ENCODE peak calls at places on chromosomes 12 and 14, in eight cellular contexts. One of them, this sample, is unnamed.

GRCh38 chr12:25020621-25021243 is 71.8 kb upstream of the BCAT1 start:
- DNase-seq in stomach: no peak
- DNase-seq in HepG2: no peak
- DNase-seq in endothelial cell of umbilical vein: no peak
- DNase-seq in HCT116: no peak
- DNase-seq in K562: no peak
- DNase-seq in sigmoid colon: no peak
- DNase-seq in breast epithelium: no peak
- DNase-seq in this sample: no peak

GRCh38 chr14:33634631-33635030 is 316.2 kb downstream of the EGLN3 start:
- DNase-seq in HepG2: no peak
- DNase-seq in sigmoid colon: no peak
- DNase-seq in HCT116: no peak
- DNase-seq in stomach: no peak
- DNase-seq in endothelial cell of umbilical vein: no peak
- DNase-seq in breast epithelium: no peak
- DNase-seq in K562: no peak
- DNase-seq in this sample: no peak

GRCh38 chr14:58755026-58755929 is 117.5 kb downstream of the DACT1 start:
- DNase-seq in HCT116: no peak
- DNase-seq in sigmoid colon: no peak
- DNase-seq in stomach: no peak
- DNase-seq in HepG2: no peak
- DNase-seq in breast epithelium: no peak
- DNase-seq in endothelial cell of umbilical vein: no peak
- DNase-seq in K562: no peak
- DNase-seq in this sample: no peak

GRCh38 chr12:20527396-20528154 is 159.2 kb downstream of the PDE3A start:
- DNase-seq in breast epithelium: no peak
- DNase-seq in HCT116: no peak
- DNase-seq in stomach: no peak
- DNase-seq in HepG2: no peak
- DNase-seq in sigmoid colon: no peak
- DNase-seq in K562: no peak
- DNase-seq in endothelial cell of umbilical vein: no peak
- DNase-seq in this sample: no peak

GRCh38 chr14:64391113-64391725 is 3.1 kb downstream of the MTHFD1 start:
- DNase-seq in K562: peak; percentile 8
- DNase-seq in stomach: no peak
- DNase-seq in HepG2: no peak
- DNase-seq in HCT116: no peak
- DNase-seq in sigmoid colon: no peak
- DNase-seq in endothelial cell of umbilical vein: no peak
- DNase-seq in breast epithelium: no peak
- DNase-seq in this sample: no peak

GRCh38 chr12:59742831-59743230 is 147.0 kb downstream of the SLC16A7 start:
- DNase-seq in sigmoid colon: no peak
- DNase-seq in HepG2: no peak
- DNase-seq in endothelial cell of umbilical vein: no peak
- DNase-seq in stomach: no peak
- DNase-seq in K562: no peak
- DNase-seq in breast epithelium: no peak
- DNase-seq in HCT116: no peak
- DNase-seq in this sample: no peak

GRCh38 chr12:51852404-51853137 is 4.1 kb upstream of the FIGNL2 start:
- DNase-seq in endothelial cell of umbilical vein: no peak
- DNase-seq in HCT116: no peak
- DNase-seq in stomach: no peak
- DNase-seq in HepG2: no peak
- DNase-seq in K562: no peak
- DNase-seq in breast epithelium: no peak
- DNase-seq in sigmoid colon: no peak
- DNase-seq in this sample: no peak

GRCh38 chr12:10455766-10456165 is 2.6 kb upstream of the KLRC1 start:
- DNase-seq in endothelial cell of umbilical vein: no peak
- DNase-seq in HCT116: no peak
- DNase-seq in stomach: no peak
- DNase-seq in breast epithelium: no peak
- DNase-seq in K562: no peak
- DNase-seq in HepG2: no peak
- DNase-seq in sigmoid colon: no peak
- DNase-seq in this sample: no peak

GRCh38 chr14:66038214-66038977 is 447.8 kb upstream of the CCDC196 start:
- DNase-seq in endothelial cell of umbilical vein: no peak
- DNase-seq in breast epithelium: no peak
- DNase-seq in K562: no peak
- DNase-seq in HCT116: no peak
- DNase-seq in sigmoid colon: peak; percentile 62
- DNase-seq in stomach: no peak
- DNase-seq in HepG2: peak; percentile 3
- DNase-seq in this sample: no peak

GRCh38 chr12:75870878-75871277 is 160.7 kb downstream of the PHLDA1 start:
- DNase-seq in HCT116: no peak
- DNase-seq in K562: no peak
- DNase-seq in stomach: no peak
- DNase-seq in HepG2: no peak
- DNase-seq in sigmoid colon: no peak
- DNase-seq in endothelial cell of umbilical vein: no peak
- DNase-seq in breast epithelium: no peak
- DNase-seq in this sample: no peak

GRCh38 chr12:52018448-52019122 is 11.8 kb downstream of the TAMALIN start:
- DNase-seq in HepG2: no peak
- DNase-seq in K562: no peak
- DNase-seq in sigmoid colon: no peak
- DNase-seq in HCT116: no peak
- DNase-seq in endothelial cell of umbilical vein: no peak
- DNase-seq in stomach: no peak
- DNase-seq in breast epithelium: no peak
- DNase-seq in this sample: no peak

GRCh38 chr14:33545696-33546095 is 405.2 kb downstream of the EGLN3 start:
- DNase-seq in HCT116: no peak
- DNase-seq in breast epithelium: no peak
- DNase-seq in K562: no peak
- DNase-seq in endothelial cell of umbilical vein: no peak
- DNase-seq in HepG2: no peak
- DNase-seq in sigmoid colon: no peak
- DNase-seq in stomach: no peak
- DNase-seq in this sample: no peak

GRCh38 chr14:104680056-104680805 is 9.2 kb upstream of the INF2 start:
- DNase-seq in sigmoid colon: peak; percentile 79
- DNase-seq in HepG2: no peak
- DNase-seq in HCT116: no peak
- DNase-seq in K562: no peak
- DNase-seq in endothelial cell of umbilical vein: peak; percentile 67
- DNase-seq in breast epithelium: no peak
- DNase-seq in stomach: peak; percentile 77
- DNase-seq in this sample: no peak

GRCh38 chr14:95835331-95835730 is 41.3 kb upstream of the TUNAR start:
- DNase-seq in stomach: no peak
- DNase-seq in breast epithelium: no peak
- DNase-seq in HCT116: peak; percentile 12
- DNase-seq in endothelial cell of umbilical vein: peak; percentile 2
- DNase-seq in sigmoid colon: no peak
- DNase-seq in HepG2: peak; percentile 5
- DNase-seq in K562: no peak
- DNase-seq in this sample: no peak

GRCh38 chr14:68295316-68295816 is 475.8 kb downstream of the RAD51B start:
- DNase-seq in endothelial cell of umbilical vein: no peak
- DNase-seq in sigmoid colon: no peak
- DNase-seq in HepG2: peak; percentile 98
- DNase-seq in stomach: no peak
- DNase-seq in breast epithelium: no peak
- DNase-seq in K562: peak; percentile 94
- DNase-seq in HCT116: peak; percentile 15
- DNase-seq in this sample: no peak

GRCh38 chr14:78606111-78606510 is 435.9 kb downstream of the NRXN3 start:
- DNase-seq in sigmoid colon: no peak
- DNase-seq in endothelial cell of umbilical vein: peak; percentile 84
- DNase-seq in breast epithelium: no peak
- DNase-seq in stomach: no peak
- DNase-seq in HCT116: no peak
- DNase-seq in HepG2: no peak
- DNase-seq in K562: no peak
- DNase-seq in this sample: no peak

GRCh38 chr12:54601841-54602240 is 13.4 kb upstream of the PPP1R1A start:
- DNase-seq in sigmoid colon: no peak
- DNase-seq in stomach: no peak
- DNase-seq in endothelial cell of umbilical vein: no peak
- DNase-seq in breast epithelium: no peak
- DNase-seq in K562: peak; percentile 19
- DNase-seq in HCT116: no peak
- DNase-seq in HepG2: no peak
- DNase-seq in this sample: no peak

GRCh38 chr12:59657266-59657665 is 61.4 kb downstream of the SLC16A7 start:
- DNase-seq in breast epithelium: no peak
- DNase-seq in sigmoid colon: no peak
- DNase-seq in K562: no peak
- DNase-seq in stomach: no peak
- DNase-seq in HCT116: no peak
- DNase-seq in HepG2: no peak
- DNase-seq in endothelial cell of umbilical vein: no peak
- DNase-seq in this sample: no peak

GRCh38 chr12:66352197-66352596 is 49.9 kb downstream of the HELB start:
- DNase-seq in endothelial cell of umbilical vein: peak; percentile 27
- DNase-seq in HepG2: peak; percentile 18
- DNase-seq in breast epithelium: no peak
- DNase-seq in K562: peak; percentile 37
- DNase-seq in sigmoid colon: no peak
- DNase-seq in stomach: no peak
- DNase-seq in HCT116: peak; percentile 19
- DNase-seq in this sample: peak; percentile 29

GRCh38 chr12:112347521-112347920 is 34.7 kb downstream of the HECTD4 start:
- DNase-seq in stomach: no peak
- DNase-seq in HepG2: no peak
- DNase-seq in breast epithelium: no peak
- DNase-seq in HCT116: no peak
- DNase-seq in sigmoid colon: no peak
- DNase-seq in endothelial cell of umbilical vein: no peak
- DNase-seq in K562: no peak
- DNase-seq in this sample: no peak

GRCh38 chr12:18750087-18750486 is 12.2 kb downstream of the CAPZA3 start:
- DNase-seq in HCT116: no peak
- DNase-seq in breast epithelium: no peak
- DNase-seq in sigmoid colon: no peak
- DNase-seq in K562: no peak
- DNase-seq in HepG2: no peak
- DNase-seq in endothelial cell of umbilical vein: no peak
- DNase-seq in stomach: no peak
- DNase-seq in this sample: no peak

GRCh38 chr14:104657563-104658324 is 31.7 kb upstream of the INF2 start:
- DNase-seq in endothelial cell of umbilical vein: no peak
- DNase-seq in breast epithelium: no peak
- DNase-seq in sigmoid colon: no peak
- DNase-seq in K562: no peak
- DNase-seq in HepG2: no peak
- DNase-seq in stomach: no peak
- DNase-seq in HCT116: no peak
- DNase-seq in this sample: no peak

GRCh38 chr14:63383776-63384367 is 65.1 kb upstream of the GPHB5 start:
- DNase-seq in stomach: no peak
- DNase-seq in endothelial cell of umbilical vein: no peak
- DNase-seq in K562: no peak
- DNase-seq in HepG2: no peak
- DNase-seq in HCT116: no peak
- DNase-seq in breast epithelium: no peak
- DNase-seq in sigmoid colon: no peak
- DNase-seq in this sample: no peak
- TF ChIP-seq POLR2A in stomach: no peak
- TF ChIP-seq POLR2A in endothelial cell of umbilical vein: no peak
- TF ChIP-seq POLR2A in K562: no peak
- TF ChIP-seq POLR2A in HepG2: no peak
- TF ChIP-seq POLR2A in HCT116: no peak
- TF ChIP-seq POLR2A in breast epithelium: no peak
- TF ChIP-seq POLR2A in sigmoid colon: no peak
- TF ChIP-seq POLR2A in this sample: no peak

GRCh38 chr12:131894313-131894860 is at the start of gene ULK1:
- DNase-seq in K562: peak; percentile 92
- DNase-seq in stomach: peak; percentile 97
- DNase-seq in endothelial cell of umbilical vein: peak; percentile 79
- DNase-seq in HepG2: peak; percentile 70
- DNase-seq in sigmoid colon: peak; percentile 98
- DNase-seq in breast epithelium: peak; percentile 93
- DNase-seq in HCT116: peak; percentile 64
- DNase-seq in this sample: peak; percentile 99
- TF ChIP-seq POLR2AphosphoS5 in K562: peak; percentile 87
- TF ChIP-seq POLR2AphosphoS5 in stomach: peak; percentile 88
- TF ChIP-seq POLR2AphosphoS5 in endothelial cell of umbilical vein: peak; percentile 90
- TF ChIP-seq POLR2AphosphoS5 in HepG2: peak; percentile 75
- TF ChIP-seq POLR2AphosphoS5 in sigmoid colon: peak; percentile 98
- TF ChIP-seq POLR2AphosphoS5 in breast epithelium: peak; percentile 68
- TF ChIP-seq POLR2AphosphoS5 in HCT116: peak; percentile 97
- TF ChIP-seq POLR2AphosphoS5 in this sample: peak; percentile 49

GRCh38 chr14:99067927-99068326 is 204.1 kb downstream of the BCL11B start:
- DNase-seq in breast epithelium: no peak
- DNase-seq in stomach: no peak
- DNase-seq in K562: no peak
- DNase-seq in HepG2: no peak
- DNase-seq in HCT116: no peak
- DNase-seq in sigmoid colon: no peak
- DNase-seq in endothelial cell of umbilical vein: no peak
- DNase-seq in this sample: no peak
- TF ChIP-seq CTCF in breast epithelium: no peak
- TF ChIP-seq CTCF in stomach: no peak
- TF ChIP-seq CTCF in K562: no peak
- TF ChIP-seq CTCF in HepG2: no peak
- TF ChIP-seq CTCF in HCT116: no peak
- TF ChIP-seq CTCF in sigmoid colon: no peak
- TF ChIP-seq CTCF in endothelial cell of umbilical vein: no peak
- TF ChIP-seq CTCF in this sample: no peak

DNA sequence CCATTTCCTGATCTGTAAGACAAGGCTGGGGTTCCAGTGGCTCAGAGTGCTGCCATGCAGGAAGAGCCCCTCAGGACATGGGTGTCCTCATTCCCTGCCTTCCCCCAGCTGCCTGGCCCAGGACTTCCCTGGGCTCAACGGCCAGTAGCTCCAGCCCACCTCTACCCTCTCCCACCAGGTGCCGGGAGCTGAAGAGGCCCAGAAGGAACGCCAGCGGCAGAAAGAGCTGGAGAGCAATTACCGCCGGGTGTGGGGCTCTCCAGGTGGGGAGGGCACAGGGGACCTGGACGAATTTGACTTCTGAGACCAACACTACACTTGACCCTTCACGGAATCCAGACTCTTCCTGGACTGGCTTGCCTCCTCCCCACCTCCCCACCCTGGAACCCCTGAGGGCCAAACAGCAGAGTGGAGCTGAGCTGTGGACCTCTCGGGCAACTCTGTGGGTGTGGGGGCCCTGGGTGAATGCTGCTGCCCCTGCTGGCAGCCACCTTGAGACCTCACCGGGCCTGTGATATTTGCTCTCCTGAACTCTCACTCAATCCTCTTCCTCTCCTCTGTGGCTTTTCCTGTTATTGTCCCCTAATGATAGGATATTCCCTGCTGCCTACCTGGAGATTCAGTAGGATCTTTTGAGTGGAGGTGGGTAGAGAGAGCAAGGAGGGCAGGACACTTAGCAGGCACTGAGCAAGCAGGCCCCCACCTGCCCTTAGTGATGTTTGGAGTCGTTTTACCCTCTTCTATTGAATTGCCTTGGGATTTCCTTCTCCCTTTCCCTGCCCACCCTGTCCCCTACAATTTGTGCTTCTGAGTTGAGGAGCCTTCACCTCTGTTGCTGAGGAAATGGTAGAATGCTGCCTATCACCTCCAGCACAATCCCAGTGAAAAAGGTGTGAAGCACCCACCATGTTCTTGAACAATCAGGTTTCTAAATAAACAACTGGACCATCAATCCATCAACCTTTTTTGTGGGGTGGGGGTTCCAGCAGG is 17.6 kb downstream of the AGAP2 start:
- DNase-seq in sigmoid colon: no peak
- DNase-seq in endothelial cell of umbilical vein: no peak
- DNase-seq in HCT116: no peak
- DNase-seq in breast epithelium: no peak
- DNase-seq in K562: no peak
- DNase-seq in stomach: no peak
- DNase-seq in HepG2: no peak
- DNase-seq in this sample: no peak
- TF ChIP-seq POLR2A in sigmoid colon: no peak
- TF ChIP-seq POLR2A in endothelial cell of umbilical vein: no peak
- TF ChIP-seq POLR2A in HCT116: no peak
- TF ChIP-seq POLR2A in breast epithelium: no peak
- TF ChIP-seq POLR2A in K562: no peak
- TF ChIP-seq POLR2A in stomach: no peak
- TF ChIP-seq POLR2A in HepG2: no peak
- TF ChIP-seq POLR2A in this sample: no peak

This sample was measured in upper lobe of left lung.